ENCODE peak calls at places on chromosome 1, in ten cellular contexts. N is SK-N-DZ, L is T-helper 17 cell, M is nephron progenitor cell, O is ecto neural progenitor cell, R is mammary epithelial cell, H is choroid plexus epithelial cell, Z is NCI-H1930, T is GM03348, E is NCI-H446. B is an unnamed sample.

GRCh38 chr1:179082308-179083030 is 599 bp downstream of the TOR3A start:
- DNase-seq in N (peak; percentile 29), L (peak; percentile 25), M (peak; percentile 56), O (peak; percentile 76), R (peak; percentile 47), H (peak; percentile 31), Z (no peak), T (peak; percentile 77), E (no peak), B (peak; percentile 29)

GRCh38 chr1:39154553-39155361 is 49.7 kb upstream of the MACF1 start:
- DNase-seq in N (no peak), L (no peak), M (no peak), O (no peak), R (peak; percentile 78), H (peak; percentile 84), Z (no peak), T (peak; percentile 82), E (no peak), B (no peak)

GRCh38 chr1:99407018-99407417 is 142.7 kb downstream of the PLPPR4 start:
- DNase-seq in N (no peak), L (no peak), M (no peak), O (no peak), R (no peak), H (peak; percentile 4), Z (no peak), T (no peak), E (no peak), B (no peak)

GRCh38 chr1:208781391-208782035 is 537.3 kb upstream of the PLXNA2 start:
- DNase-seq in N (no peak), L (no peak), M (no peak), O (no peak), R (no peak), H (no peak), Z (peak; percentile 12), T (no peak), E (no peak), B (no peak)

GRCh38 chr1:3451994-3452865 is 2.2 kb upstream of the ARHGEF16 start:
- DNase-seq in N (no peak), L (no peak), M (no peak), O (no peak), R (no peak), H (no peak), Z (no peak), T (no peak), E (no peak), B (no peak)

GRCh38 chr1:38231941-38232340 is 185.3 kb upstream of the POU3F1 start:
- DNase-seq in N (no peak), L (no peak), M (no peak), O (no peak), R (no peak), H (no peak), Z (no peak), T (no peak), E (no peak), B (no peak)

GRCh38 chr1:159088050-159088449 is 11.5 kb upstream of the AIM2 start:
- DNase-seq in N (no peak), L (no peak), M (no peak), O (no peak), R (peak; percentile 78), H (peak; percentile 56), Z (no peak), T (peak; percentile 75), E (no peak), B (no peak)

GRCh38 chr1:202623075-202623474 is 87.2 kb downstream of the SYT2 start:
- DNase-seq in N (peak; percentile 54), L (no peak), M (no peak), O (no peak), R (no peak), H (peak; percentile 68), Z (no peak), T (peak; percentile 75), E (no peak), B (peak; percentile 86)

GRCh38 chr1:78070758-78071157 is 25.0 kb downstream of the GIPC2 start:
- DNase-seq in N (no peak), L (no peak), M (no peak), O (no peak), R (peak; percentile 90), H (peak; percentile 71), Z (no peak), T (peak; percentile 63), E (no peak), B (no peak)

GRCh38 chr1:163170975-163171676 is 31.6 kb downstream of the RGS5 start:
- DNase-seq in N (peak; percentile 50), L (no peak), M (no peak), O (no peak), R (peak; percentile 5), H (peak; percentile 75), Z (no peak), T (peak; percentile 28), E (peak; percentile 18), B (no peak)

GRCh38 chr1:28097100-28097472 is 8.7 kb upstream of the EYA3 start:
- DNase-seq in N (no peak), L (no peak), M (no peak), O (no peak), R (no peak), H (no peak), Z (no peak), T (no peak), E (no peak), B (no peak)

GRCh38 chr1:235902638-235903542 is 36.2 kb upstream of the LYST start:
- DNase-seq in N (no peak), L (no peak), M (no peak), O (peak; percentile 10), R (peak; percentile 93), H (peak; percentile 60), Z (no peak), T (peak; percentile 37), E (no peak), B (no peak)

GRCh38 chr1:63868220-63868897 is 94.5 kb downstream of the ROR1 start:
- DNase-seq in N (no peak), L (no peak), M (no peak), O (no peak), R (peak; percentile 89), H (no peak), Z (no peak), T (no peak), E (no peak), B (no peak)

GRCh38 chr1:96309783-96310182 is 411.8 kb upstream of the PTBP2 start:
- DNase-seq in N (no peak), L (no peak), M (no peak), O (no peak), R (peak; percentile 81), H (peak; percentile 84), Z (no peak), T (peak; percentile 28), E (no peak), B (no peak)